ENCODE peak calls at places on chromosomes 6 and 20, in eight cellular contexts. S is H1, V is K562, O is NB4, D is WTC11, L is SK-N-SH, I is A549, U is HCT116. Y is an unnamed sample.

GRCh38 chr6:44000164-44000842 is 126.9 kb downstream of the MRPL14 start:
- DNase-seq in S (no peak), V (peak), O (peak), D (peak), L (peak), I (no peak), U (peak), Y (no peak)

GRCh38 chr6:36757206-36757605 is 59.6 kb downstream of the RAB44 start:
- DNase-seq in S (no peak), V (no peak), O (no peak), D (no peak), L (no peak), I (no peak), U (no peak), Y (peak)

GRCh38 chr20:36121981-36122930 is 32.3 kb upstream of the EPB41L1 start:
- DNase-seq in S (no peak), V (no peak), O (no peak), D (no peak), L (no peak), I (no peak), U (peak), Y (no peak)

GRCh38 chr6:14305629-14306028 is 188.1 kb downstream of the CD83 start:
- DNase-seq in S (no peak), V (no peak), O (no peak), D (no peak), L (no peak), I (no peak), U (no peak), Y (no peak)

GRCh38 chr6:151291145-151292055 is 51.6 kb downstream of the AKAP12 start:
- DNase-seq in S (no peak), V (no peak), O (no peak), D (peak), L (peak), I (no peak), U (no peak), Y (no peak)

GRCh38 chr6:4861564-4861963 is 85.4 kb downstream of the CDYL start:
- DNase-seq in S (no peak), V (no peak), O (peak), D (no peak), L (no peak), I (no peak), U (no peak), Y (no peak)

GRCh38 chr6:42349753-42350573 is 101.8 kb downstream of the TRERF1 start:
- DNase-seq in S (no peak), V (no peak), O (no peak), D (no peak), L (peak), I (no peak), U (no peak), Y (no peak)

GRCh38 chr20:62117362-62117646 is 5.0 kb upstream of the LSM14B start:
- DNase-seq in S (no peak), V (no peak), O (no peak), D (no peak), L (peak), I (no peak), U (no peak), Y (no peak)

GRCh38 chr20:45011108-45011526 is 44.8 kb downstream of the STK4 start:
- DNase-seq in S (no peak), V (peak), O (peak), D (peak), L (peak), I (peak), U (peak), Y (peak)

GRCh38 chr20:11902264-11902663 is 15.4 kb upstream of the BTBD3 start:
- DNase-seq in S (no peak), V (no peak), O (peak), D (no peak), L (no peak), I (no peak), U (no peak), Y (peak)

GRCh38 chr6:107634147-107635057 is 144.5 kb downstream of the SOBP start:
- DNase-seq in S (no peak), V (no peak), O (no peak), D (peak), L (peak), I (no peak), U (no peak), Y (no peak)

GRCh38 chr20:32914031-32914430 is 55.3 kb downstream of the EFCAB8 start:
- DNase-seq in S (no peak), V (no peak), O (no peak), D (no peak), L (no peak), I (no peak), U (no peak), Y (no peak)

GRCh38 chr6:108697646-108698161 is 137.0 kb downstream of the FOXO3 start:
- DNase-seq in S (no peak), V (no peak), O (no peak), D (no peak), L (no peak), I (no peak), U (no peak), Y (no peak)

GRCh38 chr6:25202505-25202904 is 76.7 kb upstream of the CARMIL1 start:
- DNase-seq in S (no peak), V (no peak), O (no peak), D (no peak), L (no peak), I (no peak), U (no peak), Y (peak)

GRCh38 chr6:122753688-122754056 is 25.8 kb upstream of the FABP7 start:
- DNase-seq in S (no peak), V (no peak), O (no peak), D (no peak), L (no peak), I (no peak), U (no peak), Y (no peak)

GRCh38 chr6:387293-387694 is 4.3 kb upstream of the IRF4 start:
- DNase-seq in S (no peak), V (no peak), O (peak), D (no peak), L (no peak), I (no peak), U (no peak), Y (no peak)
- TF ChIP-seq MAX in S (no peak), V (no peak), O (no peak), D (no peak), L (no peak), I (no peak), U (no peak), Y (no peak)

GRCh38 chr20:6178537-6178936 is 55.7 kb upstream of the FERMT1 start:
- DNase-seq in S (no peak), V (no peak), O (peak), D (no peak), L (peak), I (no peak), U (peak), Y (peak)
- TF ChIP-seq MAX in S (no peak), V (no peak), O (no peak), D (no peak), L (no peak), I (no peak), U (no peak), Y (no peak)

GRCh38 chr20:60209048-60209447 is 250.8 kb downstream of the CDH26 start:
- DNase-seq in S (no peak), V (no peak), O (no peak), D (no peak), L (no peak), I (no peak), U (no peak), Y (no peak)

GRCh38 chr20:60211618-60212463 is 253.6 kb downstream of the CDH26 start:
- DNase-seq in S (no peak), V (no peak), O (no peak), D (no peak), L (no peak), I (no peak), U (no peak), Y (no peak)

GRCh38 chr20:60212695-60213094 is 254.5 kb downstream of the CDH26 start:
- DNase-seq in S (no peak), V (no peak), O (no peak), D (no peak), L (no peak), I (no peak), U (no peak), Y (no peak)

GRCh38 chr20:60213126-60213893 is 255.1 kb downstream of the CDH26 start:
- DNase-seq in S (no peak), V (no peak), O (no peak), D (no peak), L (no peak), I (no peak), U (no peak), Y (no peak)

DNA sequence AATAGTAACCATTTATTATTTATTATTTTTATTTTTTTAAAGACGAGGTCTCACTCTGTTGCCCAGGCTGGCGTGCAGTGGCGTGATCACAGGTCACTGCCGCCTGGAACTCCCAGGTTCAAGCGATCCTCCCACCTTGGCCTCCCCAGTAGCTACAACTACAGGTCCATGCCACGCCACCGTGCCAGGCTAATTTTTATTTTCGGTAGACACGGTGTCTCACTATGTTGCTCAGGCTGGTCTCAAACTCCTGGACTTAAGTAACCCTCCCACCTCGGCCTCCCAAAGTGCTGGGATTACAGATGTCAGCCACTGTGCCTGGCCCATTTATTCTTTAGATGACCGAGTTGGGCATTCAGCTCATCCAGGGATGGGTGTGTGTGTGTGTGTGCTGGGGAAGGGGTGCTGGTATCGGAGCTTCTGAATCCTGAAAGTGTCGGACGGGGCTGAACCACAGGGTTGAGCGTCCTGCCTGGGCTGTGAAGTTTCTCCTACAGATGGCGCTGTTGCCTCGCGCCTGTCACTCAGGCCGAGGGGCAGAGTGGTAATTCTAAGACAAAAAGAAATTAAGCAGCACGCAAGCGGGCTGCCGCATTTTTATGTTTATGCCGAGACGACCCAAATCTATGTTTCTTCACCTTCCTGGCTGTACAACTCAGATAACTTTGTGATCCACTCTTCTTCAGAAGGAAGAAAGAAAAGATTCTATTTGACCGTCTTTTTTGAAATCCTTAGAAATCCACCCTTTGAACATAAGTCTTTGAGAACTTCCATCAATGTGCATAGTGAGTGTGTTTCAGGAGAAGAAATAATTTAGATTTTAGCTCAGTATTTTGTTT is 252.8 kb downstream of the CDH26 start:
- DNase-seq in S (peak), V (peak), O (peak), D (peak), L (peak), I (peak), U (peak), Y (no peak)
- TF ChIP-seq MAX in S (no peak), V (no peak), O (peak), D (no peak), L (no peak), I (no peak), U (no peak), Y (no peak)

DNA sequence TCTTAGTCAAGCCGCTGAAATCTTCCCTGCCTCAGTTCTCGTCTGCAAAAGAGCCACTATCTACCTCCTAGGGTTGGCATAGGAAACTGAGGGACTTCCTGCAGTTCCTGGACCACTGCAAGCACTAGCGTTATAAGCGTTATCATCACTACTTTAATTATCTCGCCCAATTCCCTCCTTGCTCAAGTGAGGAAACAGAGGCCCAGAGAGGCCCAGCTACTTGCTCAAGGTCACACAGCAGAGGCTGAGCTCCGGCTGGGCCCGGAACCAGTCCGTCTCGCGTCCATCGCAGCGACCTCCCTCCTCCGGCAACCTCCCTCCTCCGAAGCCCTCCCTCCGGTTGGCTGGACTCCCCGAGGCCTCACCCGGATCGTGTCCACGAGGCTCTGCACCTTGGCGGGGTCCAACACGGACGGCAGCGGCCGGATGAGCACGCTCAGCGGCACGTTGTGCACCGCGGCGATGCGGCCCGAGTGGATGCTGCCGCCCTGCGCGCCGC is 340 bp downstream of the SRXN1 start:
- DNase-seq in S (no peak), V (no peak), O (peak), D (no peak), L (no peak), I (no peak), U (no peak), Y (peak)
- TF ChIP-seq MAX in S (peak), V (no peak), O (no peak), D (no peak), L (peak), I (peak), U (no peak), Y (no peak)

GRCh38 chr6:112245511-112246203 is 8.7 kb downstream of the LAMA4 start:
- DNase-seq in S (no peak), V (no peak), O (no peak), D (no peak), L (no peak), I (no peak), U (no peak), Y (peak)
- TF ChIP-seq MAX in S (no peak), V (no peak), O (no peak), D (no peak), L (no peak), I (no peak), U (no peak), Y (no peak)

GRCh38 chr20:58598271-58599015 is 52.6 kb upstream of the STX16 start:
- DNase-seq in S (no peak), V (no peak), O (no peak), D (no peak), L (peak), I (no peak), U (no peak), Y (no peak)
- TF ChIP-seq MAX in S (no peak), V (no peak), O (no peak), D (no peak), L (no peak), I (no peak), U (no peak), Y (no peak)

Y was measured in endothelial cell of umbilical vein.